ENCODE peak calls at places on chromosomes 3 and 15, in six cellular contexts. One of them, this sample, is unnamed.
A peak's percentile ranks its signal among the peaks of the same experiment; 100 is the strongest.

GRCh38 chr15:29035571-29036285 is 150.0 kb downstream of the APBA2 start:
- DNase-seq in astrocyte: no peak
- DNase-seq in GM23338: no peak
- DNase-seq in GM23248: no peak
- DNase-seq in trophoblast cell: no peak
- DNase-seq in H9: no peak
- DNase-seq in this sample: no peak

GRCh38 chr15:68789921-68790575 is 30.6 kb downstream of the ANP32A start:
- DNase-seq in astrocyte: peak; percentile 72
- DNase-seq in GM23338: peak; percentile 88
- DNase-seq in GM23248: peak; percentile 21
- DNase-seq in trophoblast cell: peak; percentile 49
- DNase-seq in H9: peak; percentile 75
- DNase-seq in this sample: no peak

GRCh38 chr3:6281662-6282061 is 579.3 kb upstream of the GRM7 start:
- DNase-seq in astrocyte: no peak
- DNase-seq in GM23338: no peak
- DNase-seq in GM23248: no peak
- DNase-seq in trophoblast cell: no peak
- DNase-seq in H9: no peak
- DNase-seq in this sample: no peak

GRCh38 chr3:126146525-126147146 is 33.8 kb downstream of the ALDH1L1 start:
- DNase-seq in astrocyte: no peak
- DNase-seq in GM23338: no peak
- DNase-seq in GM23248: no peak
- DNase-seq in trophoblast cell: no peak
- DNase-seq in H9: no peak
- DNase-seq in this sample: no peak

GRCh38 chr3:69433016-69433937 is 47.4 kb upstream of the FRMD4B start:
- DNase-seq in astrocyte: no peak
- DNase-seq in GM23338: no peak
- DNase-seq in GM23248: no peak
- DNase-seq in trophoblast cell: peak; percentile 29
- DNase-seq in H9: no peak
- DNase-seq in this sample: no peak

GRCh38 chr3:188916934-188917391 is 254.8 kb upstream of the TPRG1 start:
- DNase-seq in astrocyte: no peak
- DNase-seq in GM23338: no peak
- DNase-seq in GM23248: peak; percentile 36
- DNase-seq in trophoblast cell: no peak
- DNase-seq in H9: no peak
- DNase-seq in this sample: no peak

GRCh38 chr3:169146112-169146665 is 517.3 kb downstream of the MECOM start:
- DNase-seq in astrocyte: peak; percentile 66
- DNase-seq in GM23338: peak; percentile 74
- DNase-seq in GM23248: peak; percentile 66
- DNase-seq in trophoblast cell: peak; percentile 37
- DNase-seq in H9: peak; percentile 57
- DNase-seq in this sample: peak; percentile 71

GRCh38 chr3:151316267-151316991 is at the start of gene GPR87:
- DNase-seq in astrocyte: peak; percentile 69
- DNase-seq in GM23338: peak; percentile 34
- DNase-seq in GM23248: peak; percentile 34
- DNase-seq in trophoblast cell: peak; percentile 84
- DNase-seq in H9: no peak
- DNase-seq in this sample: peak; percentile 95

GRCh38 chr3:46395210-46395661 is 11.6 kb downstream of the CCR5AS start:
- DNase-seq in astrocyte: no peak
- DNase-seq in GM23338: peak; percentile 31
- DNase-seq in GM23248: peak; percentile 45
- DNase-seq in trophoblast cell: peak; percentile 93
- DNase-seq in H9: peak; percentile 45
- DNase-seq in this sample: no peak

GRCh38 chr3:9019244-9019961 is 56.1 kb upstream of the RAD18 start:
- DNase-seq in astrocyte: no peak
- DNase-seq in GM23338: no peak
- DNase-seq in GM23248: no peak
- DNase-seq in trophoblast cell: peak; percentile 26
- DNase-seq in H9: no peak
- DNase-seq in this sample: no peak

GRCh38 chr15:25849431-25849921 is 13.7 kb downstream of the ATP10A start:
- DNase-seq in astrocyte: peak; percentile 88
- DNase-seq in GM23338: peak; percentile 28
- DNase-seq in GM23248: peak; percentile 94
- DNase-seq in trophoblast cell: no peak
- DNase-seq in H9: no peak
- DNase-seq in this sample: peak; percentile 24

GRCh38 chr15:58387130-58387529 is 44.7 kb upstream of the LIPC start:
- DNase-seq in astrocyte: peak; percentile 82
- DNase-seq in GM23338: no peak
- DNase-seq in GM23248: peak; percentile 93
- DNase-seq in trophoblast cell: peak; percentile 46
- DNase-seq in H9: no peak
- DNase-seq in this sample: peak; percentile 37

GRCh38 chr3:196941846-196942225 is 492 bp downstream of the NCBP2 start:
- DNase-seq in astrocyte: peak; percentile 39
- DNase-seq in GM23338: peak; percentile 68
- DNase-seq in GM23248: peak; percentile 86
- DNase-seq in trophoblast cell: peak; percentile 65
- DNase-seq in H9: no peak
- DNase-seq in this sample: peak; percentile 39

DNA sequence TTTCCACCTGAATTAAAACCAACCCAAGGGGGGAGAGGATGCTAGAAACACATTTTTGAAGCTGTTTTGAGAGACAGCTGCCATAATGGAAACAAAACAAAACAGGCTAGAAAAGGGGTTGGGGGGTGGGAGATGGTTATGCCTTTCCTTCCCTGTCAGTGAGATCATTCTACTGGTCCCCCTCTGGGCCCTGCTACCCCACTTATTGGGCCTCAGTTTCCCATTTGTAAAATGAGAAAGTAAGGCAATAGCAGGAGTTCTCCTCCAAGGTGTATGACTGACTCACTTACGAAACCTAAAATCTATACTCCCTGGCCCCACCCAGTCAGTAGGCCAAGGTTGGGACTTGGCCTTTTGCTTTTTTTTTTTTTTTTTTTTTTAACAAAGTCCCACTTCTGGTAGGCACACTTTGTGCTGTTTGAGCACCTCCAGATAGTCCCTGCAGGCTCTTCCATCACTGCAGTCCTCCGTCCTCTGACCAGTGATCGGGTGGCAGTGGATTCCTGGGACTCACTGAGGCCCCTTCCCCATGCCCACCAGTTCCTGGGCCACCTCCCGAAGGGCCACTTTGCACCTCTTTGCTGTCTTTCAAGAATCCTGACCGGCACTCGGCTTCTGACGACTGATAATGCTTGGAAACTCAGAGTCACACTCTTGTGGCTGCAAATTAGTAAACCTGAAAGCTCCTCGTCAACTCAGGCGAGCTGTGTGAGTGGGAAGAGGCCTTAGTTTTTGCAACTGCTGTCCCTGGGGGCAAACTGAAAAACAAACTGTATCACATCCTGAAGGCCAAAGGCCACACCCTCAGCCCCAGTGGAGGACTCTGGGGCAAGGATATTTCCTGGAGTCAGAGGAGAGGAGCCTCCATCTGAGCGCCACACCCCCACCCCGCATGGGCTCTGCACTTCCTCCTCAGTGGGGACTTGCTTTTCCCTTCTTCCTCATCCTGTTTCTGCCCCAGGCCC is 6.7 kb upstream of the PSTPIP1 start:
- DNase-seq in astrocyte: no peak
- DNase-seq in GM23338: no peak
- DNase-seq in GM23248: no peak
- DNase-seq in trophoblast cell: no peak
- DNase-seq in H9: peak; percentile 1
- DNase-seq in this sample: no peak
- H2AFZ ChIP-seq in astrocyte: no peak overlapping the region
- H2AFZ ChIP-seq in GM23338: peak overlapping the region; percentile 87
- H2AFZ ChIP-seq in GM23248: no peak overlapping the region
- H2AFZ ChIP-seq in trophoblast cell: no peak overlapping the region
- H2AFZ ChIP-seq in H9: no peak overlapping the region
- H2AFZ ChIP-seq in this sample: no peak overlapping the region

GRCh38 chr3:14343338-14344112 is 58.9 kb upstream of the SLC6A6 start:
- DNase-seq in astrocyte: no peak
- DNase-seq in GM23338: no peak
- DNase-seq in GM23248: peak; percentile 42
- DNase-seq in trophoblast cell: no peak
- DNase-seq in H9: no peak
- DNase-seq in this sample: no peak
- H2AFZ ChIP-seq in astrocyte: no peak overlapping the region
- H2AFZ ChIP-seq in GM23338: peak overlapping the region; percentile 87
- H2AFZ ChIP-seq in GM23248: no peak overlapping the region
- H2AFZ ChIP-seq in trophoblast cell: no peak overlapping the region
- H2AFZ ChIP-seq in H9: no peak overlapping the region
- H2AFZ ChIP-seq in this sample: no peak overlapping the region

DNA sequence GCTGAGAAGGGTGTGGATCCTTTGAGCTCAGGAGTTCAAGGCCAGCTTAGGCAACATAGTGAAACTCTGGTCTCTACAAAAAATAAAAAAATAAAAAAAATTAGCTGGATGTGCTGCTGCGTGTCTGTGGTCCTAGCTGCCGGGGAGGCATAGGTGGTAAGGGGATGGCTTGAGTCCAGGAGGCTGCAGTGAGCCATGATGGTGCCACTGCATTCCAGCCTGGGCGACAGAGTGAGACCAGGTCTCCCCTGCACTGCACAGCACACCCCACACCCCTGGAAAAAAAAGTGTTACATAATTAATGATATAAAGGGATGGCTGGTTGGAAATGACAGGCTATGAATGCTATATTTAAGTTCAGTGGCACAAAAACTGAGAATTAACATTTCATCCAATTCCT is 11.6 kb downstream of the ARL8B start:
- DNase-seq in astrocyte: no peak
- DNase-seq in GM23338: no peak
- DNase-seq in GM23248: no peak
- DNase-seq in trophoblast cell: no peak
- DNase-seq in H9: no peak
- DNase-seq in this sample: no peak
- H2AFZ ChIP-seq in astrocyte: no peak overlapping the region
- H2AFZ ChIP-seq in GM23338: no peak overlapping the region
- H2AFZ ChIP-seq in GM23248: no peak overlapping the region
- H2AFZ ChIP-seq in trophoblast cell: no peak overlapping the region
- H2AFZ ChIP-seq in H9: no peak overlapping the region
- H2AFZ ChIP-seq in this sample: no peak overlapping the region

DNA sequence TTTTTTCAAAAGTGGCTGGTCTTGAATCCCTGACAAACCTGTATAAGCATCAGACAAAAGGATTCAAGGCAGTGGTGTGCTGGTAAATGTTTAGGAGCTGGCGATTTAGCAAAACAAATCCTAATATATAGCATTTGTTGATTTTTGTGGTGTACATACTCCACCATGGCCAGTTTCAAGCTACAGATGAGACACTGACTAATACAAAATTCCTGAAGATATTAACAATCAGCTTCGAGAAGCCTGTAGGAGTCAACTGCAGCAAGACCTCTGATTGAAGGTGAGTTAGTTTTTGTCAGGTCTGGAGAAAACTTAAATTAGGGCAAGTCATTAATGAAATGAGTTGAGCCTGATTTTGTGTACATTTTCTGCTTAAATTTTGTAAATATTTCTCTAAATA is 6.7 kb downstream of the STRIT1 start:
- DNase-seq in astrocyte: no peak
- DNase-seq in GM23338: no peak
- DNase-seq in GM23248: peak; percentile 56
- DNase-seq in trophoblast cell: peak; percentile 22
- DNase-seq in H9: no peak
- DNase-seq in this sample: no peak
- H2AFZ ChIP-seq in astrocyte: no peak overlapping the region
- H2AFZ ChIP-seq in GM23338: no peak overlapping the region
- H2AFZ ChIP-seq in GM23248: peak overlapping the region; percentile 39
- H2AFZ ChIP-seq in trophoblast cell: no peak overlapping the region
- H2AFZ ChIP-seq in H9: no peak overlapping the region
- H2AFZ ChIP-seq in this sample: no peak overlapping the region

GRCh38 chr3:149221783-149222517 is at the start of gene CP:
- DNase-seq in astrocyte: no peak
- DNase-seq in GM23338: no peak
- DNase-seq in GM23248: no peak
- DNase-seq in trophoblast cell: no peak
- DNase-seq in H9: no peak
- DNase-seq in this sample: no peak
- H2AFZ ChIP-seq in astrocyte: peak within 1 kb of the TSS; percentile 39
- H2AFZ ChIP-seq in GM23338: no peak within 1 kb of the TSS
- H2AFZ ChIP-seq in GM23248: peak within 1 kb of the TSS; percentile 25
- H2AFZ ChIP-seq in trophoblast cell: no peak within 1 kb of the TSS
- H2AFZ ChIP-seq in H9: no peak within 1 kb of the TSS
- H2AFZ ChIP-seq in this sample: no peak within 1 kb of the TSS